ENCODE peak calls at places on chromosomes 7 and 10, in six cellular contexts. One of them, this sample, is unnamed.

GRCh38 chr10:5948999-5949759 is 28.2 kb downstream of the IL15RA start:
- DNase-seq in fibroblast of mammary gland: peak; percentile 72
- DNase-seq in heart left ventricle: peak; percentile 68
- DNase-seq in ascending aorta: peak; percentile 84
- DNase-seq in body of pancreas: peak; percentile 65
- DNase-seq in cardiac muscle cell: peak; percentile 84
- DNase-seq in this sample: peak; percentile 53

GRCh38 chr7:27116962-27117686 is 13.4 kb downstream of the HOXA4 start:
- DNase-seq in ascending aorta: no peak
- DNase-seq in body of pancreas: no peak
- DNase-seq in cardiac muscle cell: no peak
- DNase-seq in heart left ventricle: no peak
- DNase-seq in fibroblast of mammary gland: no peak
- DNase-seq in this sample: no peak

GRCh38 chr7:90347759-90348158 is 1.2 kb downstream of the GTPBP10 start:
- DNase-seq in cardiac muscle cell: no peak
- DNase-seq in fibroblast of mammary gland: no peak
- DNase-seq in ascending aorta: no peak
- DNase-seq in heart left ventricle: no peak
- DNase-seq in body of pancreas: no peak
- DNase-seq in this sample: no peak

GRCh38 chr7:127644484-127644883 is 7.5 kb upstream of the SND1 start:
- DNase-seq in cardiac muscle cell: peak; percentile 47
- DNase-seq in body of pancreas: no peak
- DNase-seq in heart left ventricle: no peak
- DNase-seq in ascending aorta: no peak
- DNase-seq in fibroblast of mammary gland: no peak
- DNase-seq in this sample: no peak

GRCh38 chr7:99128076-99128950 is 15.6 kb downstream of the SMURF1 start:
- DNase-seq in ascending aorta: no peak
- DNase-seq in cardiac muscle cell: no peak
- DNase-seq in heart left ventricle: no peak
- DNase-seq in fibroblast of mammary gland: peak; percentile 67
- DNase-seq in body of pancreas: peak; percentile 85
- DNase-seq in this sample: peak; percentile 60

GRCh38 chr10:91758303-91759146 is 39.7 kb upstream of the TNKS2 start:
- DNase-seq in cardiac muscle cell: peak; percentile 79
- DNase-seq in ascending aorta: no peak
- DNase-seq in heart left ventricle: no peak
- DNase-seq in fibroblast of mammary gland: peak; percentile 74
- DNase-seq in body of pancreas: no peak
- DNase-seq in this sample: peak; percentile 67

GRCh38 chr10:34305189-34305588 is 509.9 kb downstream of the PARD3 start:
- DNase-seq in heart left ventricle: no peak
- DNase-seq in body of pancreas: no peak
- DNase-seq in fibroblast of mammary gland: no peak
- DNase-seq in ascending aorta: no peak
- DNase-seq in cardiac muscle cell: no peak
- DNase-seq in this sample: no peak

GRCh38 chr7:6026011-6026819 is 5.0 kb upstream of the ANKRD61 start:
- DNase-seq in cardiac muscle cell: peak; percentile 40
- DNase-seq in ascending aorta: peak; percentile 78
- DNase-seq in body of pancreas: peak; percentile 64
- DNase-seq in heart left ventricle: peak; percentile 84
- DNase-seq in fibroblast of mammary gland: peak; percentile 54
- DNase-seq in this sample: peak; percentile 30

GRCh38 chr10:97138174-97138573 is 47.6 kb downstream of the SLIT1 start:
- DNase-seq in ascending aorta: no peak
- DNase-seq in body of pancreas: no peak
- DNase-seq in heart left ventricle: no peak
- DNase-seq in fibroblast of mammary gland: no peak
- DNase-seq in cardiac muscle cell: no peak
- DNase-seq in this sample: no peak

GRCh38 chr7:122457969-122458368 is 153.4 kb upstream of the FEZF1 start:
- DNase-seq in cardiac muscle cell: no peak
- DNase-seq in fibroblast of mammary gland: no peak
- DNase-seq in body of pancreas: no peak
- DNase-seq in ascending aorta: no peak
- DNase-seq in heart left ventricle: no peak
- DNase-seq in this sample: no peak

GRCh38 chr7:49174396-49174795 is 250.0 kb downstream of the CDC14C start:
- DNase-seq in heart left ventricle: no peak
- DNase-seq in body of pancreas: no peak
- DNase-seq in fibroblast of mammary gland: peak; percentile 11
- DNase-seq in ascending aorta: no peak
- DNase-seq in cardiac muscle cell: no peak
- DNase-seq in this sample: no peak

GRCh38 chr10:61923210-61924024 is 21.9 kb downstream of the ARID5B start:
- DNase-seq in body of pancreas: peak; percentile 34
- DNase-seq in fibroblast of mammary gland: peak; percentile 91
- DNase-seq in cardiac muscle cell: peak; percentile 73
- DNase-seq in heart left ventricle: no peak
- DNase-seq in ascending aorta: no peak
- DNase-seq in this sample: peak; percentile 77

GRCh38 chr10:46216836-46217748 is 69.7 kb upstream of the ANTXRL start:
- DNase-seq in ascending aorta: peak; percentile 46
- DNase-seq in fibroblast of mammary gland: no peak
- DNase-seq in cardiac muscle cell: peak; percentile 47
- DNase-seq in body of pancreas: no peak
- DNase-seq in heart left ventricle: no peak
- DNase-seq in this sample: no peak

DNA sequence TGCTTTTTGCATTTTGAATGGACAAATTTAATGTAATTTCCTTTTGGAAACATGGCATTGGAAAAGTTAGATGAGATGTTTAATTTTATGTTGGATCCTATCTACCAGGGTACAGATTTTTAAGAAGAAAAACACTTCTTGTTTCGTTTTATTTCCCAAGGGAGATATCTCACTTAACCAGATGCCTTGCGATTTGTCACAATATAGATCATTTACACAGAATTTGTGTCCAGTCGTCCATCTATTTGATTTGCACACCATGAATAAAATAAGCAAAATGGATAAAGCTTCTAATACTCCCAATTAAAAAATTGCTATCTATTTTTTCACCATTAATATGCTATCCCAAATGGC is 25.7 kb downstream of the HDAC9 start:
- DNase-seq in ascending aorta: no peak
- DNase-seq in heart left ventricle: no peak
- DNase-seq in cardiac muscle cell: no peak
- DNase-seq in fibroblast of mammary gland: no peak
- DNase-seq in body of pancreas: no peak
- DNase-seq in this sample: no peak
- H3K4me3 ChIP-seq in ascending aorta: peak overlapping the region; percentile 8
- H3K4me3 ChIP-seq in heart left ventricle: no peak overlapping the region
- H3K4me3 ChIP-seq in cardiac muscle cell: no peak overlapping the region
- H3K4me3 ChIP-seq in fibroblast of mammary gland: no peak overlapping the region
- H3K4me3 ChIP-seq in body of pancreas: no peak overlapping the region
- H3K4me3 ChIP-seq in this sample: no peak overlapping the region

DNA sequence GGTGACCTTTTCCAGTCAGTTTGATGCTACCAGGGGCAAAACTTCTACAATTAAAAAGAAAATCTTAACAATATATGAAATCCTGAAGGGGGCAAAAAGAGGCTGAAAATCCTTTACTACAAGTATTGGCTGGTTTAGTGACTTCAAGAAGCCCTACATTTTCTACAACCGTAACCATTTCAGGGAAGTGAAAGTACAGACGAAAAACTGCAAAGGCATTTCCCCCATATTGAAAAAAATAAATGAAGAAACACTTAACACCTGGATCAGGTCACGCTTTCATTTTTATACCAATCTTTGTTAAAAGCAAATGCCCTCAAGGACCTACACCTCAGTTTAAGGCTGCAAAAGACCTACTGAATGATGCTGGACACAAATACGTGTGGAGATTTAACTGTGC is 38.6 kb downstream of the IL6 start:
- DNase-seq in fibroblast of mammary gland: no peak
- DNase-seq in cardiac muscle cell: no peak
- DNase-seq in body of pancreas: no peak
- DNase-seq in heart left ventricle: no peak
- DNase-seq in ascending aorta: no peak
- DNase-seq in this sample: no peak
- TF ChIP-seq CTCF in fibroblast of mammary gland: no peak
- TF ChIP-seq CTCF in cardiac muscle cell: no peak
- TF ChIP-seq CTCF in body of pancreas: no peak
- TF ChIP-seq CTCF in heart left ventricle: no peak
- TF ChIP-seq CTCF in ascending aorta: no peak
- TF ChIP-seq CTCF in this sample: no peak

GRCh38 chr7:116802784-116803183 is 59.6 kb upstream of the CAPZA2 start:
- DNase-seq in body of pancreas: peak; percentile 52
- DNase-seq in cardiac muscle cell: peak; percentile 71
- DNase-seq in heart left ventricle: no peak
- DNase-seq in ascending aorta: no peak
- DNase-seq in fibroblast of mammary gland: peak; percentile 83
- DNase-seq in this sample: peak; percentile 83

GRCh38 chr7:116800594-116800993 is 61.8 kb upstream of the CAPZA2 start:
- DNase-seq in body of pancreas: no peak
- DNase-seq in heart left ventricle: no peak
- DNase-seq in ascending aorta: no peak
- DNase-seq in cardiac muscle cell: no peak
- DNase-seq in fibroblast of mammary gland: no peak
- DNase-seq in this sample: no peak

GRCh38 chr7:116804459-116804858 is 57.9 kb upstream of the CAPZA2 start:
- DNase-seq in cardiac muscle cell: no peak
- DNase-seq in fibroblast of mammary gland: no peak
- DNase-seq in heart left ventricle: no peak
- DNase-seq in ascending aorta: no peak
- DNase-seq in body of pancreas: no peak
- DNase-seq in this sample: no peak

GRCh38 chr7:116801092-116801710 is 61.2 kb upstream of the CAPZA2 start:
- DNase-seq in fibroblast of mammary gland: peak; percentile 76
- DNase-seq in heart left ventricle: no peak
- DNase-seq in ascending aorta: no peak
- DNase-seq in body of pancreas: no peak
- DNase-seq in cardiac muscle cell: peak; percentile 34
- DNase-seq in this sample: peak; percentile 67

GRCh38 chr7:116802144-116802747 is 60.1 kb upstream of the CAPZA2 start:
- DNase-seq in body of pancreas: no peak
- DNase-seq in heart left ventricle: no peak
- DNase-seq in ascending aorta: no peak
- DNase-seq in fibroblast of mammary gland: no peak
- DNase-seq in cardiac muscle cell: no peak
- DNase-seq in this sample: no peak
- H3K4me3 ChIP-seq in body of pancreas: no peak overlapping the region
- H3K4me3 ChIP-seq in heart left ventricle: no peak overlapping the region
- H3K4me3 ChIP-seq in ascending aorta: no peak overlapping the region
- H3K4me3 ChIP-seq in fibroblast of mammary gland: no peak overlapping the region
- H3K4me3 ChIP-seq in cardiac muscle cell: no peak overlapping the region
- H3K4me3 ChIP-seq in this sample: no peak overlapping the region

GRCh38 chr10:70334526-70335245 is 47.7 kb downstream of the LRRC20 start:
- DNase-seq in cardiac muscle cell: no peak
- DNase-seq in fibroblast of mammary gland: no peak
- DNase-seq in heart left ventricle: no peak
- DNase-seq in ascending aorta: no peak
- DNase-seq in body of pancreas: no peak
- DNase-seq in this sample: no peak
- TF ChIP-seq CTCF in cardiac muscle cell: no peak
- TF ChIP-seq CTCF in fibroblast of mammary gland: no peak
- TF ChIP-seq CTCF in heart left ventricle: no peak
- TF ChIP-seq CTCF in ascending aorta: no peak
- TF ChIP-seq CTCF in body of pancreas: no peak
- TF ChIP-seq CTCF in this sample: no peak

This sample was measured in foreskin fibroblast.